ENCODE peak calls at places on chromosomes 7 and 10, in seven cellular contexts. D is H9, O is mesendoderm, W is neuronal stem cell, T is IMR-90, M is mesenchymal stem cell, Q is H1. K is an unnamed sample.

GRCh38 chr7:115097175-115097671 is 175.3 kb downstream of the MDFIC start:
- DNase-seq in O (peak; percentile 64), Q (no peak), M (peak; percentile 73), D (no peak), W (no peak), T (peak; percentile 86), K (no peak)

GRCh38 chr10:122521011-122521410 is 39.5 kb upstream of the DMBT1 start:
- DNase-seq in O (no peak), Q (no peak), D (no peak), W (no peak), M (no peak), T (no peak), K (no peak)

GRCh38 chr7:1253591-1254207 is 21.0 kb downstream of the UNCX start:
- DNase-seq in D (no peak), W (no peak), M (no peak), T (no peak), Q (no peak), O (no peak), K (no peak)

GRCh38 chr10:86349474-86349873 is 17.1 kb downstream of the GRID1 start:
- DNase-seq in O (peak; percentile 91), Q (peak; percentile 56), W (no peak), M (peak; percentile 9), D (peak; percentile 87), T (no peak), K (no peak)

GRCh38 chr10:69835875-69836727 is 34.4 kb downstream of the COL13A1 start:
- DNase-seq in Q (no peak), D (no peak), O (no peak), T (no peak), W (no peak), M (no peak), K (no peak)

GRCh38 chr7:73423519-73424485 is 9.8 kb upstream of the FZD9 start:
- DNase-seq in T (peak; percentile 26), O (no peak), D (peak; percentile 68), W (peak; percentile 41), M (peak; percentile 44), Q (no peak), K (no peak)

GRCh38 chr7:87146740-87147386 is 5.4 kb upstream of the DMTF1 start:
- DNase-seq in M (no peak), O (peak; percentile 10), W (no peak), D (peak; percentile 41), T (no peak), Q (no peak), K (no peak)

GRCh38 chr10:73244866-73245477 is 2.1 kb downstream of the DNAJC9 start:
- DNase-seq in O (no peak), W (no peak), Q (no peak), M (peak; percentile 14), D (no peak), T (no peak), K (no peak)

GRCh38 chr7:143892527-143893300 is 9.3 kb downstream of the TCAF1 start:
- DNase-seq in Q (no peak), T (peak; percentile 18), M (peak; percentile 73), D (no peak), O (peak; percentile 89), W (no peak), K (peak; percentile 16)

GRCh38 chr10:44968101-44968886 is 8.7 kb downstream of the RASSF4 start:
- DNase-seq in W (no peak), T (no peak), Q (no peak), O (no peak), D (no peak), M (peak; percentile 74), K (no peak)

GRCh38 chr7:74637745-74638144 is 19.8 kb upstream of the GTF2I start:
- DNase-seq in M (no peak), D (no peak), Q (no peak), W (no peak), O (no peak), T (no peak), K (no peak)

GRCh38 chr7:128889121-128889520 is 21.4 kb downstream of the KCP start:
- DNase-seq in D (no peak), W (no peak), O (no peak), M (no peak), T (no peak), Q (no peak), K (peak; percentile 84)

GRCh38 chr10:48759113-48759901 is 74.6 kb downstream of the WDFY4 start:
- DNase-seq in W (no peak), Q (no peak), D (no peak), O (no peak), T (no peak), M (no peak), K (no peak)

GRCh38 chr7:139046143-139046542 is 10.3 kb upstream of the ZC3HAV1L start:
- DNase-seq in D (no peak), O (no peak), M (no peak), Q (no peak), T (no peak), W (no peak), K (no peak)

GRCh38 chr7:82317257-82317721 is 126.3 kb downstream of the CACNA2D1 start:
- DNase-seq in T (no peak), W (no peak), D (no peak), M (no peak), Q (no peak), O (peak; percentile 84), K (peak; percentile 61)

GRCh38 chr7:90755041-90755440 is 158.9 kb downstream of the CDK14 start:
- DNase-seq in O (no peak), M (no peak), T (no peak), D (no peak), W (no peak), Q (no peak), K (no peak)

GRCh38 chr7:146319625-146320024 is 203.0 kb downstream of the CNTNAP2 start:
- DNase-seq in D (no peak), Q (no peak), W (no peak), T (no peak), M (no peak), O (no peak), K (no peak)

GRCh38 chr7:29597266-29597665 is 33.6 kb downstream of the PRR15 start:
- DNase-seq in M (no peak), T (no peak), D (no peak), W (no peak), Q (no peak), O (no peak), K (no peak)
- H4K8ac ChIP-seq in M (no peak overlapping the region), T (no peak overlapping the region), D (no peak overlapping the region), W (no peak overlapping the region), Q (no peak overlapping the region), O (no peak overlapping the region), K (no peak overlapping the region)

DNA sequence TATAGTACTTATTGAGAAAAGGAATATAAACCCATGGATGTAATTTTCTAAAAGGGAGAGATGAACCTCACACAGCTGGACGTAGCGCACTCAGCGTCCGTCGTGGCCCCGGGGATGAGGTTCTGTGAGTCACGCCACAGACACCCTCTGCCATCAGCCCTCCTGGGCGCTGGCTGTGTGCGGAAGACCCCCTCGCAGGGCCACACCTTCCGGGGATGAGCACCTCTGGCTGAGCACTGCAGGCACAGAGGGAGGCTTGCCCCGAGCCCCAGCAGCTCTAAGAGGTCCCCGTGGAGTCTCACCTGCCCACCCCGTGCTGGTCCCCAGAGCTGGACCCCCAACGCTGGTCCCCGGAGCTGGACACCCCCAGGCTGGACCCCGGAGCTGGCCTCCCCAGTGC is 215.8 kb downstream of the PTPRN2 start:
- DNase-seq in T (no peak), M (no peak), D (no peak), O (no peak), W (no peak), Q (no peak), K (no peak)
- H4K8ac ChIP-seq in T (no peak overlapping the region), M (no peak overlapping the region), D (no peak overlapping the region), O (no peak overlapping the region), W (no peak overlapping the region), Q (no peak overlapping the region), K (no peak overlapping the region)

DNA sequence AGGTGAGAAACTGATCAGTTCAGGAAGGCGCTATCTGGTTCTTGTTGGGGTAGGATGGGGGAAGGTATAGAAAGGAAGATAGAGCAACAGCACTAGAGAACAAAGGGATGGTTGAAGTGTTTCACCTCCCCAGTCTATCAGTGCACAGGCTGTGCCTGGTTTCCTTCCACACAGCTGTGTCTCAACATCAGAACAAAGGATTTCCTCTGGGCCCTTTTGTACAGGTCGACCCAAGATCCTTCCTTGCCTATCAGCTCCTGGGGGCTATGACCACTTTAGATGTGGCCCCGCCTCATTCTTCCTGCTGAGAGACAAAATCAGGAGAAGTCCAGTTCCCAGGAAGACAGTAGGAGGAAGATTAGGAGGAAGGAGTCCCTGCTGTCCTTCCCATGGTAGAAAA is 65.6 kb downstream of the NAMPT start:
- DNase-seq in T (no peak), O (no peak), M (no peak), D (no peak), Q (no peak), W (no peak), K (no peak)
- H4K8ac ChIP-seq in T (no peak overlapping the region), O (no peak overlapping the region), M (no peak overlapping the region), D (no peak overlapping the region), Q (no peak overlapping the region), W (no peak overlapping the region), K (no peak overlapping the region)

GRCh38 chr10:95519132-95519487 is 42.1 kb downstream of the SORBS1 start:
- DNase-seq in Q (no peak), D (no peak), M (no peak), W (no peak), O (no peak), T (no peak), K (no peak)

GRCh38 chr10:95513941-95514392 is 47.2 kb downstream of the SORBS1 start:
- DNase-seq in M (peak; percentile 12), O (no peak), Q (no peak), T (peak; percentile 10), D (no peak), W (no peak), K (no peak)

GRCh38 chr10:95518455-95519131 is 42.6 kb downstream of the SORBS1 start:
- DNase-seq in Q (no peak), D (no peak), W (no peak), M (no peak), T (no peak), O (no peak), K (no peak)

GRCh38 chr10:95516774-95517373 is 44.3 kb downstream of the SORBS1 start:
- DNase-seq in M (no peak), O (no peak), Q (no peak), W (no peak), T (no peak), D (no peak), K (no peak)

DNA sequence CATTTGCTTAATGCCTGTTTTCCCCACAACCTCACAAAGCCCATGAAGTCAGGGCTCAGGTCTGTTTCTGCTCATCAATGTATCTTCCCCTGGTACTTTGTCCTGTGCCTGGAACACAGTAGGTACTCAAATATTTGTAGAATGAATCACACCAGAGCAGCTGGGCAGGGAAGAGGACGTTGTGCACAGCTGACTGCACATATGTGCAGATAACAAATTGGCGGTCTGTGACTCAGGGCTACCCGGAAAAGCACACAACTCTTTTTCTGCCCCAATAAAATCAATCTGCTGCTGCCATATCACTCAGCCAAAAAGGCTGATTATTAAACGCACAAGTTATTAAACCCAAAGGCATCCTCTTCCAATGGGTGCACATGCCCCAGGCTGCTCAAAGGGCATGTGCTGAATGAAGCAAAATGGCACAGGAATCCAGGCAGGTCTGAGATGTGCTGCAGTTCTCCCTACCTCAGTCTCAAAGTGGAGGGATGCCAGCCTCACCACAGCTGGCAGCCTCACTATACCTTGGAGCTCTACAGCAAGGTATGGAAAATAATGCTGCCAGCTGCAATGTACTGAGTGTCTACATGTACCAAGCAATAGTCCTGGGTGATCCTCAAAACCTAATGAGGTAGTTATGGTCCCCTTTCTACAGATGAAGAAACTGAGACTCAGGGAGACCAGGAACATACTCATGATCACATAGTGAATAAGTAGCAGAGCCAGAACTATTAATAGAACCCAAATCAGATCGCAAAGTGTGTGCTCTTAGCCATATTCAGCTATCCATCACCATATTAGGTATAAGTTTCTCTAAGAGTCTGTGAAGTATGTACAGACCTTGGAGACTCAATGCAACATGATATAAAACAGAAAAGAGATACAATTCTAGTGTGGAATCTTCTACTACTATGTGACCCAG is 43.4 kb downstream of the SORBS1 start:
- DNase-seq in M (peak; percentile 29), D (no peak), Q (no peak), T (peak; percentile 17), W (no peak), O (no peak), K (no peak)
- H4K8ac ChIP-seq in M (no peak overlapping the region), D (no peak overlapping the region), Q (no peak overlapping the region), T (no peak overlapping the region), W (no peak overlapping the region), O (no peak overlapping the region), K (no peak overlapping the region)

K was measured in trophoblast cell.